ENCODE peak calls at places on chromosomes 1 and 21, in seven cellular contexts. T is aorta, W is pancreas, S is T-cell, N is natural killer cell, M is activated B cell treated with CpG ODN at 0.5 μM for 24 hours, K is left colon. O is an unnamed sample.

GRCh38 chr1:239212841-239213240 is 173.5 kb upstream of the CHRM3 start:
- ATAC-seq in N (no peak), M (no peak), W (peak), K (peak), T (no peak), S (no peak), O (no peak)

GRCh38 chr1:19495000-19495656 is 9.8 kb upstream of the CAPZB start:
- ATAC-seq in K (no peak), M (no peak), S (no peak), W (no peak), N (no peak), T (peak), O (no peak)

GRCh38 chr1:8497196-8497878 is 179.4 kb downstream of the SLC45A1 start:
- ATAC-seq in S (no peak), T (peak), W (no peak), M (peak), N (no peak), K (peak), O (peak)

GRCh38 chr1:25613091-25613490 is 3.5 kb upstream of the MAN1C1 start:
- ATAC-seq in T (no peak), K (no peak), W (no peak), M (no peak), N (no peak), S (no peak), O (no peak)

GRCh38 chr1:115890618-115891017 is 49.7 kb upstream of the NHLH2 start:
- ATAC-seq in N (no peak), K (no peak), W (peak), S (no peak), M (no peak), T (no peak), O (no peak)

GRCh38 chr1:245960171-245960570 is 546.9 kb downstream of the SMYD3 start:
- ATAC-seq in S (no peak), M (no peak), N (no peak), W (no peak), K (no peak), T (no peak), O (no peak)

GRCh38 chr1:66349277-66349676 is 184.7 kb upstream of the SGIP1 start:
- ATAC-seq in W (no peak), T (no peak), K (no peak), S (no peak), M (no peak), N (no peak), O (no peak)

GRCh38 chr1:89735449-89735848 is 85.4 kb upstream of the LRRC8D start:
- ATAC-seq in N (no peak), W (no peak), M (no peak), S (no peak), K (no peak), T (no peak), O (no peak)

GRCh38 chr1:97562096-97562495 is 358.7 kb downstream of the DPYD start:
- ATAC-seq in T (no peak), K (no peak), M (no peak), W (no peak), S (no peak), N (no peak), O (no peak)

GRCh38 chr1:24295547-24295946 is 23.6 kb upstream of the GRHL3 start:
- ATAC-seq in K (no peak), T (no peak), N (no peak), M (no peak), W (no peak), S (no peak), O (no peak)

GRCh38 chr1:35851175-35851869 is 31.7 kb upstream of the AGO1 start:
- ATAC-seq in K (no peak), W (no peak), T (peak), M (no peak), N (no peak), S (no peak), O (no peak)

GRCh38 chr1:229625893-229626831 is at the start of the genes TAF5L and URB2:
- ATAC-seq in K (peak), N (peak), T (peak), S (peak), W (peak), M (peak), O (peak)

GRCh38 chr1:160096491-160097116 is 1.8 kb downstream of the IGSF8 start:
- ATAC-seq in M (no peak), K (no peak), N (no peak), W (no peak), S (no peak), T (no peak), O (peak)

GRCh38 chr1:34275150-34275549 is 98.4 kb downstream of the C1orf94 start:
- ATAC-seq in M (no peak), S (no peak), T (no peak), W (no peak), K (no peak), N (peak), O (no peak)

GRCh38 chr1:109895720-109896504 is 14.7 kb upstream of the CSF1 start:
- ATAC-seq in N (peak), M (no peak), K (peak), T (peak), S (no peak), W (no peak), O (peak)

GRCh38 chr1:118247593-118247992 is 62.6 kb upstream of the SPAG17 start:
- ATAC-seq in K (peak), N (no peak), S (no peak), W (no peak), M (no peak), T (no peak), O (peak)

GRCh38 chr1:230120289-230120948 is 53.4 kb downstream of the GALNT2 start:
- ATAC-seq in T (peak), N (no peak), S (no peak), W (no peak), K (no peak), M (no peak), O (no peak)

GRCh38 chr1:225519166-225519863 is 91.5 kb upstream of the LBR start:
- ATAC-seq in M (no peak), K (no peak), W (no peak), S (no peak), N (no peak), T (no peak), O (no peak)

GRCh38 chr1:207823531-207823879 is 71.7 kb downstream of the CD46 start:
- ATAC-seq in S (no peak), W (peak), K (peak), N (no peak), M (no peak), T (peak), O (no peak)

GRCh38 chr1:8120693-8121260 is 94.7 kb upstream of the ERRFI1 start:
- ATAC-seq in N (no peak), K (peak), S (no peak), T (peak), W (peak), M (no peak), O (peak)

GRCh38 chr1:165536016-165536415 is 7.8 kb upstream of the LRRC52 start:
- ATAC-seq in M (no peak), T (no peak), W (no peak), S (no peak), K (no peak), N (no peak), O (no peak)

GRCh38 chr21:41921089-41921819 is 32.6 kb downstream of the C2CD2 start:
- ATAC-seq in T (no peak), N (no peak), M (peak), K (no peak), S (no peak), W (no peak), O (no peak)

GRCh38 chr1:207937204-207937603 is 26.3 kb upstream of the CD34 start:
- ATAC-seq in K (no peak), N (no peak), W (no peak), M (no peak), S (no peak), T (no peak), O (no peak)

GRCh38 chr1:93446837-93447451 is 974 bp upstream of the FNBP1L start:
- ATAC-seq in T (no peak), K (peak), S (no peak), W (peak), N (no peak), M (no peak), O (peak)

GRCh38 chr1:6016191-6016865 is 24.1 kb upstream of the NPHP4 start:
- ATAC-seq in M (no peak), N (no peak), K (no peak), T (no peak), W (no peak), S (no peak), O (no peak)

GRCh38 chr1:181789395-181789794 is 272.1 kb downstream of the ZNF648 start:
- ATAC-seq in W (no peak), K (no peak), T (no peak), N (no peak), M (no peak), S (no peak), O (no peak)

GRCh38 chr21:45513003-45513706 is 29.1 kb downstream of the SLC19A1 start:
- ATAC-seq in N (no peak), S (no peak), W (peak), T (no peak), M (no peak), K (peak), O (peak)

GRCh38 chr1:76013209-76013581 is 61.4 kb upstream of the ST6GALNAC3 start:
- ATAC-seq in T (no peak), W (no peak), M (no peak), S (no peak), K (no peak), N (no peak), O (no peak)

GRCh38 chr21:29300547-29301138 is 1.9 kb downstream of the BACH1 start:
- ATAC-seq in T (no peak), M (peak), W (no peak), N (no peak), S (no peak), K (no peak), O (no peak)